ENCODE peak calls at places on chromosomes 11 and 22, in six cellular contexts. One of them, this sample, is unnamed.

GRCh38 chr11:27254744-27255446 is 108.1 kb downstream of the CCDC34 start:
- DNase-seq in cardiac muscle cell: peak; percentile 79
- DNase-seq in RWPE1: no peak
- DNase-seq in uterus: no peak
- DNase-seq in tibial nerve: no peak
- DNase-seq in OCI-LY7: no peak
- DNase-seq in this sample: no peak

GRCh38 chr11:114083256-114084252 is 24.0 kb downstream of the ZBTB16 start:
- DNase-seq in cardiac muscle cell: no peak
- DNase-seq in OCI-LY7: no peak
- DNase-seq in RWPE1: no peak
- DNase-seq in uterus: no peak
- DNase-seq in tibial nerve: no peak
- DNase-seq in this sample: no peak

GRCh38 chr22:30251661-30252226 is 5.2 kb upstream of the LIF start:
- DNase-seq in OCI-LY7: no peak
- DNase-seq in uterus: no peak
- DNase-seq in RWPE1: peak; percentile 27
- DNase-seq in cardiac muscle cell: peak; percentile 66
- DNase-seq in tibial nerve: no peak
- DNase-seq in this sample: no peak

GRCh38 chr11:73287400-73288101 is 15.4 kb downstream of the P2RY6 start:
- DNase-seq in uterus: no peak
- DNase-seq in OCI-LY7: no peak
- DNase-seq in RWPE1: no peak
- DNase-seq in tibial nerve: no peak
- DNase-seq in cardiac muscle cell: peak; percentile 23
- DNase-seq in this sample: no peak

GRCh38 chr22:45647532-45648225 is 24.0 kb upstream of the ATXN10 start:
- DNase-seq in cardiac muscle cell: no peak
- DNase-seq in OCI-LY7: no peak
- DNase-seq in uterus: no peak
- DNase-seq in RWPE1: no peak
- DNase-seq in tibial nerve: no peak
- DNase-seq in this sample: no peak

GRCh38 chr11:36591433-36591832 is 2.9 kb upstream of the IFTAP start:
- DNase-seq in RWPE1: no peak
- DNase-seq in uterus: no peak
- DNase-seq in tibial nerve: no peak
- DNase-seq in cardiac muscle cell: no peak
- DNase-seq in OCI-LY7: no peak
- DNase-seq in this sample: no peak

GRCh38 chr11:65927904-65928397 is 8.7 kb downstream of the DRAP1 start:
- DNase-seq in uterus: no peak
- DNase-seq in RWPE1: no peak
- DNase-seq in cardiac muscle cell: no peak
- DNase-seq in OCI-LY7: peak; percentile 46
- DNase-seq in tibial nerve: no peak
- DNase-seq in this sample: no peak

GRCh38 chr11:2363816-2364370 is 13.2 kb upstream of the CD81 start:
- DNase-seq in uterus: no peak
- DNase-seq in cardiac muscle cell: no peak
- DNase-seq in OCI-LY7: no peak
- DNase-seq in tibial nerve: no peak
- DNase-seq in RWPE1: no peak
- DNase-seq in this sample: no peak

GRCh38 chr11:1827095-1827797 is 7.5 kb upstream of the SYT8 start:
- DNase-seq in OCI-LY7: no peak
- DNase-seq in cardiac muscle cell: peak; percentile 92
- DNase-seq in tibial nerve: peak; percentile 38
- DNase-seq in uterus: no peak
- DNase-seq in RWPE1: peak; percentile 51
- DNase-seq in this sample: peak; percentile 41

GRCh38 chr11:14179126-14179820 is 179.7 kb downstream of the RRAS2 start:
- DNase-seq in tibial nerve: no peak
- DNase-seq in OCI-LY7: no peak
- DNase-seq in RWPE1: no peak
- DNase-seq in uterus: no peak
- DNase-seq in cardiac muscle cell: peak; percentile 39
- DNase-seq in this sample: no peak

GRCh38 chr11:102199673-102200072 is 89.4 kb downstream of the YAP1 start:
- DNase-seq in uterus: no peak
- DNase-seq in OCI-LY7: no peak
- DNase-seq in tibial nerve: no peak
- DNase-seq in cardiac muscle cell: no peak
- DNase-seq in RWPE1: no peak
- DNase-seq in this sample: no peak

GRCh38 chr11:11568651-11569229 is 53.1 kb downstream of the GALNT18 start:
- DNase-seq in tibial nerve: no peak
- DNase-seq in uterus: no peak
- DNase-seq in cardiac muscle cell: no peak
- DNase-seq in RWPE1: no peak
- DNase-seq in OCI-LY7: no peak
- DNase-seq in this sample: no peak

GRCh38 chr11:2775083-2775625 is 75.4 kb upstream of the KCNQ1OT1 start:
- DNase-seq in OCI-LY7: no peak
- DNase-seq in RWPE1: no peak
- DNase-seq in cardiac muscle cell: no peak
- DNase-seq in uterus: no peak
- DNase-seq in tibial nerve: no peak
- DNase-seq in this sample: no peak

GRCh38 chr11:44878696-44879095 is 72.0 kb downstream of the TP53I11 start:
- DNase-seq in tibial nerve: no peak
- DNase-seq in OCI-LY7: no peak
- DNase-seq in uterus: no peak
- DNase-seq in cardiac muscle cell: no peak
- DNase-seq in RWPE1: no peak
- DNase-seq in this sample: no peak

GRCh38 chr11:126167476-126167875 is 44.0 kb downstream of the RPUSD4 start:
- DNase-seq in RWPE1: no peak
- DNase-seq in cardiac muscle cell: peak; percentile 32
- DNase-seq in uterus: no peak
- DNase-seq in OCI-LY7: no peak
- DNase-seq in tibial nerve: no peak
- DNase-seq in this sample: no peak

GRCh38 chr11:121696177-121696863 is 243.6 kb upstream of the SORL1-AS1 start:
- DNase-seq in cardiac muscle cell: peak; percentile 9
- DNase-seq in uterus: no peak
- DNase-seq in OCI-LY7: no peak
- DNase-seq in RWPE1: peak; percentile 6
- DNase-seq in tibial nerve: no peak
- DNase-seq in this sample: no peak

GRCh38 chr22:49100316-49100715 is 727.4 kb downstream of the BRD1 start:
- DNase-seq in cardiac muscle cell: no peak
- DNase-seq in uterus: no peak
- DNase-seq in tibial nerve: no peak
- DNase-seq in OCI-LY7: no peak
- DNase-seq in RWPE1: no peak
- DNase-seq in this sample: no peak

GRCh38 chr11:130427049-130427388 is 1.4 kb downstream of the ADAMTS8 start:
- DNase-seq in cardiac muscle cell: no peak
- DNase-seq in RWPE1: no peak
- DNase-seq in uterus: no peak
- DNase-seq in tibial nerve: no peak
- DNase-seq in OCI-LY7: no peak
- DNase-seq in this sample: no peak
- H3K27ac ChIP-seq in cardiac muscle cell: no peak overlapping the region
- H3K27ac ChIP-seq in RWPE1: no peak overlapping the region
- H3K27ac ChIP-seq in uterus: no peak overlapping the region
- H3K27ac ChIP-seq in tibial nerve: no peak overlapping the region
- H3K27ac ChIP-seq in OCI-LY7: no peak overlapping the region
- H3K27ac ChIP-seq in this sample: no peak overlapping the region

GRCh38 chr22:27220349-27220748 is 563.0 kb downstream of the MIAT start:
- DNase-seq in tibial nerve: peak; percentile 46
- DNase-seq in OCI-LY7: no peak
- DNase-seq in cardiac muscle cell: peak; percentile 85
- DNase-seq in uterus: no peak
- DNase-seq in RWPE1: no peak
- DNase-seq in this sample: no peak

GRCh38 chr22:27219036-27219435 is 561.6 kb downstream of the MIAT start:
- DNase-seq in uterus: no peak
- DNase-seq in tibial nerve: no peak
- DNase-seq in OCI-LY7: no peak
- DNase-seq in RWPE1: no peak
- DNase-seq in cardiac muscle cell: no peak
- DNase-seq in this sample: no peak

GRCh38 chr22:27218012-27218483 is 560.7 kb downstream of the MIAT start:
- DNase-seq in cardiac muscle cell: no peak
- DNase-seq in RWPE1: no peak
- DNase-seq in uterus: no peak
- DNase-seq in tibial nerve: no peak
- DNase-seq in OCI-LY7: no peak
- DNase-seq in this sample: no peak

GRCh38 chr22:27217154-27217553 is 559.8 kb downstream of the MIAT start:
- DNase-seq in RWPE1: no peak
- DNase-seq in uterus: no peak
- DNase-seq in OCI-LY7: no peak
- DNase-seq in tibial nerve: no peak
- DNase-seq in cardiac muscle cell: no peak
- DNase-seq in this sample: no peak

DNA sequence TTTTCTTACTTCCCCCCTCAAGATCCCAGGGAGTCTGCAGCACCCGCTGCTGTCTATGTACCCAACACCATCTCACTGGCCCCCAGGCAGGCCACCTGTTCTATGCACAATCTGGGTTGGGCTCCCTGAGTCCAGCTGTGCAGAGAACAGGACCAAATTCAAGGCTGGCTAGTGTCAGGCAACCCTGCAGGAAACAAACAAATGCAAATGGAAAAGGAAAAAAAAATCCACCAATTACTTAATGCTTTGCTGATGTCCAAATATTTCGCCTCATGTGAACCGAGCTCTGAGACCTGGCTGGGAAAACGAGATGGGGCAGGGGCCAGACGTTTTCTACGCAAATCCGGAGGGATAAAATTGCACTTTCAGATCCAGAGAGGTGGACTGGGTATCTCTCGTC is 561.1 kb downstream of the MIAT start:
- DNase-seq in cardiac muscle cell: no peak
- DNase-seq in RWPE1: no peak
- DNase-seq in tibial nerve: no peak
- DNase-seq in uterus: peak; percentile 77
- DNase-seq in OCI-LY7: no peak
- DNase-seq in this sample: no peak
- H3K27ac ChIP-seq in cardiac muscle cell: no peak overlapping the region
- H3K27ac ChIP-seq in RWPE1: no peak overlapping the region
- H3K27ac ChIP-seq in tibial nerve: no peak overlapping the region
- H3K27ac ChIP-seq in uterus: peak overlapping the region; percentile 3
- H3K27ac ChIP-seq in OCI-LY7: no peak overlapping the region
- H3K27ac ChIP-seq in this sample: no peak overlapping the region

DNA sequence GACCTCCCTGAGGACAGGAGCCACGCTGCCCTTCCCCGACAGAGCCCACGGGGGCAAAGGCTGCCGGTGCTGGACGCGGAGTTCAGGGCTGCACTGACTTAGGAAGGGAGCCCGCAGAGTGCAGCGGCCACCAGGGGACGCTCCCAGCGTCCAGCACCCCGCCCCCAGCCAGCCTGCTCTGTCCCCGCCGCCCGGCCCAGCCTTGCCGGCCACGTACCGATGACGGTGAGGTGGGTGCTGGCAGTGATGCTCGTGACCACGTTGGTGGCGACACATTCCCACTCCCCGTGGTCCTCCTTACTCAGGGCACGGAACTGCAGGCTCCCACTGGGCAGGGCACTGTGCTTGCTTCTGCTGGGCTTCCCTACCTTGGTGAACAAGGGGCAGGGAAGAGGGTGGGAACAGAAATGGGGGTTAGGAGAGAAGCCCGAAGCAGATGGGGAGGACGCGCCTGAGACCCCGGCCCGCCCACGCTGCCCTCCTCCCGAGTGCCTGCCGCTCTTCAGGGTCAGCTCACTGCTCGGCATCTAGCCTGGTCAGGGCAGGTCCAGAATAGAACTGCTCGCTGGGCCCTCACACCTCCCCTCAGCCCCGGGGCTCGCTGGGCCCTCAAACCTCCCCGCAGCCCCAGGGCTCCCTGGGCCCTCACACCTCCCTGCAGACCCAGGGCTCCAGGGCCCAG is 25.9 kb downstream of the IGSF9B start:
- DNase-seq in tibial nerve: no peak
- DNase-seq in cardiac muscle cell: no peak
- DNase-seq in OCI-LY7: no peak
- DNase-seq in RWPE1: no peak
- DNase-seq in uterus: no peak
- DNase-seq in this sample: no peak
- H3K27ac ChIP-seq in tibial nerve: no peak overlapping the region
- H3K27ac ChIP-seq in cardiac muscle cell: no peak overlapping the region
- H3K27ac ChIP-seq in OCI-LY7: no peak overlapping the region
- H3K27ac ChIP-seq in RWPE1: no peak overlapping the region
- H3K27ac ChIP-seq in uterus: no peak overlapping the region
- H3K27ac ChIP-seq in this sample: no peak overlapping the region

DNA sequence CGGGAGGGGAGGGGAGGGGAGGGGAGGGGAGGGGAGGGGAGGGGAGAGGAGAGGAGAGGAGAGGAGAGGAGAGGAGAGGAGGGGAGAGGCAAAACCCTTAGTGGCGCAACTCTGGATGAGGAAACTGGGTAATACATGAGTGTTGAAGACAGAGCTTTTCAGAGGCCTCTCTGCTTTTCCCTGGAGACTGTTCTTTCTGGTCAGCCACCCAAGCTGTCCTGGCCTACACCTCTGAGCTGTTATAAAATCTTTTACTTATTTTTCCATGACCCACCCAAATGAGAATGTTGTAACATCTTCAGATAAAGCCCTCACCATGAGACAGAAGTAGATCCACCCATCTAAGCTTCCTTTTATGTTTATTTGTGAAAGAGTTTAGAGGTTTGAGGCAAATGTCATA is 20.4 kb upstream of the APLP2 start:
- DNase-seq in OCI-LY7: no peak
- DNase-seq in RWPE1: no peak
- DNase-seq in cardiac muscle cell: peak; percentile 25
- DNase-seq in tibial nerve: no peak
- DNase-seq in uterus: no peak
- DNase-seq in this sample: no peak
- H3K27ac ChIP-seq in OCI-LY7: no peak overlapping the region
- H3K27ac ChIP-seq in RWPE1: no peak overlapping the region
- H3K27ac ChIP-seq in cardiac muscle cell: no peak overlapping the region
- H3K27ac ChIP-seq in tibial nerve: no peak overlapping the region
- H3K27ac ChIP-seq in uterus: no peak overlapping the region
- H3K27ac ChIP-seq in this sample: no peak overlapping the region

GRCh38 chr11:86588566-86589090 is 83.8 kb downstream of the ME3 start:
- DNase-seq in uterus: no peak
- DNase-seq in OCI-LY7: no peak
- DNase-seq in tibial nerve: no peak
- DNase-seq in cardiac muscle cell: no peak
- DNase-seq in RWPE1: no peak
- DNase-seq in this sample: peak; percentile 47
- H3K27ac ChIP-seq in uterus: peak overlapping the region; percentile 84
- H3K27ac ChIP-seq in OCI-LY7: no peak overlapping the region
- H3K27ac ChIP-seq in tibial nerve: no peak overlapping the region
- H3K27ac ChIP-seq in cardiac muscle cell: peak overlapping the region; percentile 56
- H3K27ac ChIP-seq in RWPE1: no peak overlapping the region
- H3K27ac ChIP-seq in this sample: no peak overlapping the region

GRCh38 chr11:33375236-33375635 is 118.1 kb downstream of the HIPK3 start:
- DNase-seq in uterus: no peak
- DNase-seq in tibial nerve: no peak
- DNase-seq in RWPE1: no peak
- DNase-seq in cardiac muscle cell: no peak
- DNase-seq in OCI-LY7: no peak
- DNase-seq in this sample: no peak
- H3K27ac ChIP-seq in uterus: no peak overlapping the region
- H3K27ac ChIP-seq in tibial nerve: no peak overlapping the region
- H3K27ac ChIP-seq in RWPE1: no peak overlapping the region
- H3K27ac ChIP-seq in cardiac muscle cell: no peak overlapping the region
- H3K27ac ChIP-seq in OCI-LY7: no peak overlapping the region
- H3K27ac ChIP-seq in this sample: peak overlapping the region; percentile 70

This sample was measured in endothelial cell of umbilical vein.